ENCODE peak calls at places on chromosome 22, in five cellular contexts. One of them, this sample, is unnamed.

GRCh38 chr22:40951795-40952602 is 821 bp downstream of the RBX1 start:
- DNase-seq in stimulated activated CD4-positive, alpha-beta T cell treated with anti-CD3 and anti-CD28 coated beads, Interleukin-1b, Interleukin-23, amount 100 ng/mL, for 4 hours: no peak
- DNase-seq in omental fat pad: no peak
- DNase-seq in progenitor cell of endocrine pancreas: no peak
- DNase-seq in non-pigmented ciliary epithelial cell: no peak
- DNase-seq in this sample: no peak

GRCh38 chr22:24752091-24752623 is 22.4 kb downstream of the PIWIL3 start:
- DNase-seq in non-pigmented ciliary epithelial cell: no peak
- DNase-seq in progenitor cell of endocrine pancreas: no peak
- DNase-seq in omental fat pad: no peak
- DNase-seq in stimulated activated CD4-positive, alpha-beta T cell treated with anti-CD3 and anti-CD28 coated beads, Interleukin-1b, Interleukin-23, amount 100 ng/mL, for 4 hours: no peak
- DNase-seq in this sample: no peak

GRCh38 chr22:44746061-44746789 is 6.2 kb upstream of the ARHGAP8 start:
- DNase-seq in stimulated activated CD4-positive, alpha-beta T cell treated with anti-CD3 and anti-CD28 coated beads, Interleukin-1b, Interleukin-23, amount 100 ng/mL, for 4 hours: no peak
- DNase-seq in progenitor cell of endocrine pancreas: no peak
- DNase-seq in omental fat pad: no peak
- DNase-seq in non-pigmented ciliary epithelial cell: no peak
- DNase-seq in this sample: no peak

GRCh38 chr22:46139895-46140350 is 10.4 kb upstream of the PPARA start:
- DNase-seq in omental fat pad: no peak
- DNase-seq in stimulated activated CD4-positive, alpha-beta T cell treated with anti-CD3 and anti-CD28 coated beads, Interleukin-1b, Interleukin-23, amount 100 ng/mL, for 4 hours: no peak
- DNase-seq in non-pigmented ciliary epithelial cell: no peak
- DNase-seq in progenitor cell of endocrine pancreas: no peak
- DNase-seq in this sample: no peak

GRCh38 chr22:37185646-37186227 is 2.3 kb downstream of the C1QTNF6 start:
- DNase-seq in omental fat pad: no peak
- DNase-seq in stimulated activated CD4-positive, alpha-beta T cell treated with anti-CD3 and anti-CD28 coated beads, Interleukin-1b, Interleukin-23, amount 100 ng/mL, for 4 hours: no peak
- DNase-seq in non-pigmented ciliary epithelial cell: no peak
- DNase-seq in progenitor cell of endocrine pancreas: no peak
- DNase-seq in this sample: no peak

GRCh38 chr22:38262051-38262795 is 10.6 kb downstream of the TMEM184B start:
- DNase-seq in non-pigmented ciliary epithelial cell: no peak
- DNase-seq in stimulated activated CD4-positive, alpha-beta T cell treated with anti-CD3 and anti-CD28 coated beads, Interleukin-1b, Interleukin-23, amount 100 ng/mL, for 4 hours: no peak
- DNase-seq in omental fat pad: no peak
- DNase-seq in progenitor cell of endocrine pancreas: no peak
- DNase-seq in this sample: no peak

GRCh38 chr22:21975273-21975672 is 7.3 kb downstream of the TOP3B start:
- DNase-seq in omental fat pad: no peak
- DNase-seq in progenitor cell of endocrine pancreas: no peak
- DNase-seq in stimulated activated CD4-positive, alpha-beta T cell treated with anti-CD3 and anti-CD28 coated beads, Interleukin-1b, Interleukin-23, amount 100 ng/mL, for 4 hours: no peak
- DNase-seq in non-pigmented ciliary epithelial cell: no peak
- DNase-seq in this sample: no peak

GRCh38 chr22:40544758-40545157 is 91.8 kb downstream of the MRTFA start:
- DNase-seq in progenitor cell of endocrine pancreas: no peak
- DNase-seq in stimulated activated CD4-positive, alpha-beta T cell treated with anti-CD3 and anti-CD28 coated beads, Interleukin-1b, Interleukin-23, amount 100 ng/mL, for 4 hours: no peak
- DNase-seq in non-pigmented ciliary epithelial cell: no peak
- DNase-seq in omental fat pad: no peak
- DNase-seq in this sample: no peak

GRCh38 chr22:36409067-36409466 is 21.3 kb upstream of the MYH9 start:
- DNase-seq in omental fat pad: no peak
- DNase-seq in stimulated activated CD4-positive, alpha-beta T cell treated with anti-CD3 and anti-CD28 coated beads, Interleukin-1b, Interleukin-23, amount 100 ng/mL, for 4 hours: no peak
- DNase-seq in progenitor cell of endocrine pancreas: no peak
- DNase-seq in non-pigmented ciliary epithelial cell: no peak
- DNase-seq in this sample: no peak

GRCh38 chr22:37229805-37230672 is 14.0 kb downstream of the RAC2 start:
- DNase-seq in stimulated activated CD4-positive, alpha-beta T cell treated with anti-CD3 and anti-CD28 coated beads, Interleukin-1b, Interleukin-23, amount 100 ng/mL, for 4 hours: peak
- DNase-seq in non-pigmented ciliary epithelial cell: no peak
- DNase-seq in omental fat pad: no peak
- DNase-seq in progenitor cell of endocrine pancreas: no peak
- DNase-seq in this sample: peak

GRCh38 chr22:27218521-27218920 is 561.1 kb downstream of the MIAT start:
- DNase-seq in stimulated activated CD4-positive, alpha-beta T cell treated with anti-CD3 and anti-CD28 coated beads, Interleukin-1b, Interleukin-23, amount 100 ng/mL, for 4 hours: no peak
- DNase-seq in non-pigmented ciliary epithelial cell: no peak
- DNase-seq in progenitor cell of endocrine pancreas: no peak
- DNase-seq in omental fat pad: no peak
- DNase-seq in this sample: no peak

GRCh38 chr22:38802671-38803121 is 8.8 kb upstream of the DNAL4 start:
- DNase-seq in non-pigmented ciliary epithelial cell: peak
- DNase-seq in stimulated activated CD4-positive, alpha-beta T cell treated with anti-CD3 and anti-CD28 coated beads, Interleukin-1b, Interleukin-23, amount 100 ng/mL, for 4 hours: no peak
- DNase-seq in progenitor cell of endocrine pancreas: no peak
- DNase-seq in omental fat pad: no peak
- DNase-seq in this sample: no peak

GRCh38 chr22:50733521-50734342 is 4.3 kb upstream of the ACR start:
- DNase-seq in stimulated activated CD4-positive, alpha-beta T cell treated with anti-CD3 and anti-CD28 coated beads, Interleukin-1b, Interleukin-23, amount 100 ng/mL, for 4 hours: no peak
- DNase-seq in omental fat pad: peak
- DNase-seq in non-pigmented ciliary epithelial cell: no peak
- DNase-seq in progenitor cell of endocrine pancreas: no peak
- DNase-seq in this sample: no peak

GRCh38 chr22:26527574-26528465 is 15.5 kb upstream of the TFIP11 start:
- DNase-seq in omental fat pad: no peak
- DNase-seq in non-pigmented ciliary epithelial cell: no peak
- DNase-seq in progenitor cell of endocrine pancreas: no peak
- DNase-seq in stimulated activated CD4-positive, alpha-beta T cell treated with anti-CD3 and anti-CD28 coated beads, Interleukin-1b, Interleukin-23, amount 100 ng/mL, for 4 hours: no peak
- DNase-seq in this sample: no peak

GRCh38 chr22:45131749-45132148 is 32.0 kb upstream of the NUP50 start:
- DNase-seq in non-pigmented ciliary epithelial cell: no peak
- DNase-seq in omental fat pad: no peak
- DNase-seq in stimulated activated CD4-positive, alpha-beta T cell treated with anti-CD3 and anti-CD28 coated beads, Interleukin-1b, Interleukin-23, amount 100 ng/mL, for 4 hours: no peak
- DNase-seq in progenitor cell of endocrine pancreas: no peak
- DNase-seq in this sample: no peak

GRCh38 chr22:19524170-19525115 is at the start of gene CLDN5:
- DNase-seq in non-pigmented ciliary epithelial cell: no peak
- DNase-seq in progenitor cell of endocrine pancreas: no peak
- DNase-seq in stimulated activated CD4-positive, alpha-beta T cell treated with anti-CD3 and anti-CD28 coated beads, Interleukin-1b, Interleukin-23, amount 100 ng/mL, for 4 hours: no peak
- DNase-seq in omental fat pad: no peak
- DNase-seq in this sample: peak

GRCh38 chr22:26170795-26171194 is 1.5 kb downstream of the SEZ6L start:
- DNase-seq in omental fat pad: no peak
- DNase-seq in non-pigmented ciliary epithelial cell: no peak
- DNase-seq in progenitor cell of endocrine pancreas: peak
- DNase-seq in stimulated activated CD4-positive, alpha-beta T cell treated with anti-CD3 and anti-CD28 coated beads, Interleukin-1b, Interleukin-23, amount 100 ng/mL, for 4 hours: no peak
- DNase-seq in this sample: no peak

GRCh38 chr22:27331526-27332281 is 469.9 kb downstream of the MN1 start:
- DNase-seq in omental fat pad: no peak
- DNase-seq in progenitor cell of endocrine pancreas: peak
- DNase-seq in stimulated activated CD4-positive, alpha-beta T cell treated with anti-CD3 and anti-CD28 coated beads, Interleukin-1b, Interleukin-23, amount 100 ng/mL, for 4 hours: no peak
- DNase-seq in non-pigmented ciliary epithelial cell: no peak
- DNase-seq in this sample: no peak